ENCODE peak calls at places on chromosomes 12 and 14, in six cellular contexts. C is MM.1S; L is GM12864; T is pancreas; Z is astrocyte of the spinal cord; F is CD8-positive, alpha-beta T cell. U is an unnamed sample.

GRCh38 chr12:54352022-54352531 is 12.2 kb downstream of the GPR84 start:
- DNase-seq in Z (peak; percentile 93), T (peak; percentile 70), F (peak; percentile 34), C (no peak), L (no peak), U (peak; percentile 75)

GRCh38 chr14:65446159-65446558 is 33.6 kb downstream of the FUT8 start:
- DNase-seq in T (no peak), Z (no peak), F (no peak), C (no peak), L (no peak), U (peak; percentile 79)

GRCh38 chr12:44709166-44709565 is 166.9 kb downstream of the NELL2 start:
- DNase-seq in F (no peak), T (no peak), Z (no peak), C (no peak), L (no peak), U (no peak)

GRCh38 chr14:79325071-79325470 is 886.2 kb downstream of the DIO2 start:
- DNase-seq in Z (peak; percentile 16), T (no peak), F (no peak), C (no peak), L (no peak), U (no peak)

GRCh38 chr12:26809611-26810298 is 23.2 kb downstream of the ITPR2 start:
- DNase-seq in T (no peak), C (no peak), L (no peak), F (no peak), Z (no peak), U (no peak)

GRCh38 chr14:62943202-62943601 is 102.1 kb downstream of the KCNH5 start:
- DNase-seq in T (no peak), Z (peak; percentile 10), C (no peak), L (no peak), F (no peak), U (peak; percentile 49)

GRCh38 chr12:40946612-40947194 is 241.4 kb upstream of the PDZRN4 start:
- DNase-seq in Z (peak; percentile 55), T (no peak), C (peak; percentile 51), L (peak; percentile 1), F (no peak), U (peak; percentile 52)

GRCh38 chr12:53752651-53753050 is 872 bp upstream of the CISTR start:
- DNase-seq in C (no peak), Z (no peak), T (no peak), F (no peak), L (no peak), U (no peak)

GRCh38 chr14:31692376-31692781 is 131.2 kb downstream of the NUBPL start:
- DNase-seq in T (no peak), F (no peak), L (no peak), C (peak; percentile 6), Z (peak; percentile 50), U (peak; percentile 69)

GRCh38 chr12:55929306-55929791 is 1.6 kb upstream of the DGKA start:
- DNase-seq in L (peak; percentile 79), F (peak; percentile 96), Z (no peak), T (no peak), C (peak; percentile 76), U (no peak)

GRCh38 chr12:96445743-96446655 is 43.4 kb upstream of the CFAP54 start:
- DNase-seq in F (peak; percentile 63), L (peak; percentile 47), T (no peak), Z (peak; percentile 91), C (peak; percentile 63), U (peak; percentile 90)

GRCh38 chr12:112419269-112420133 is 754 bp downstream of the PTPN11 start:
- DNase-seq in Z (peak; percentile 75), T (peak; percentile 75), C (peak; percentile 19), L (no peak), F (no peak), U (peak; percentile 78)

GRCh38 chr12:106118-106561 is 39.6 kb downstream of the IQSEC3 start:
- DNase-seq in Z (no peak), F (no peak), C (peak; percentile 86), T (no peak), L (peak; percentile 80), U (no peak)
- TF ChIP-seq CTCF in Z (no peak), F (no peak), C (peak; percentile 74), T (no peak), L (peak; percentile 65), U (no peak)

GRCh38 chr12:42180990-42181611 is 36.4 kb upstream of the GXYLT1 start:
- DNase-seq in C (no peak), F (no peak), T (no peak), L (no peak), Z (peak; percentile 16), U (peak; percentile 43)

GRCh38 chr12:42187799-42188198 is 43.1 kb upstream of the GXYLT1 start:
- DNase-seq in T (no peak), C (no peak), Z (no peak), F (no peak), L (no peak), U (peak; percentile 12)

GRCh38 chr12:42186793-42187192 is 42.1 kb upstream of the GXYLT1 start:
- DNase-seq in L (no peak), T (no peak), C (no peak), F (no peak), Z (no peak), U (no peak)

GRCh38 chr12:42182394-42182793 is 37.7 kb upstream of the GXYLT1 start:
- DNase-seq in Z (no peak), T (no peak), F (no peak), L (no peak), C (no peak), U (no peak)
- H3K4me3 ChIP-seq in Z (no peak overlapping the region), T (no peak overlapping the region), F (no peak overlapping the region), L (no peak overlapping the region), C (no peak overlapping the region), U (no peak overlapping the region)

DNA sequence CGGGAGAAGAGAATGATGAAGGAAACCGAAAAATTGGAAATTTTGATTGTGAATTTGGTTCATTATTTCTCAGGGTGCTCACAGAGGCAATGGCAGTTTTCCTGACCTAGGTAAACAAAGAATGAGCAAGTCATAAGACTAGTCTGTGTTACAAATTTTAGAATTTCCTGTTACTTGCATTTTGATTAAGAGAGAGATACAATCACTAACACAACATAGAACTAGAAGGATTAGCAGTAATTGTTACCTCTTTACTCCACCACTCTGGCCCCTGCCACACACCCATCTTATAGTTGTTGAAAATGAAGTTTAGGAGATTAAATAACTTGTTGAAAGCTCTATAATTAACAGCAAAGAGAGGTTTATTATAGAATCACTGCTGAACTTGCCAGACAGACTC is 62.0 kb downstream of the CATSPERB start:
- DNase-seq in Z (no peak), L (no peak), T (no peak), C (no peak), F (no peak), U (no peak)
- TF ChIP-seq CTCF in Z (no peak), L (no peak), T (no peak), C (no peak), F (no peak), U (no peak)

GRCh38 chr12:92439397-92439779 is 263.4 kb upstream of the PLEKHG7 start:
- DNase-seq in L (no peak), Z (peak; percentile 27), C (no peak), F (no peak), T (no peak), U (peak; percentile 87)
- H3K4me3 ChIP-seq in L (no peak overlapping the region), Z (no peak overlapping the region), C (no peak overlapping the region), F (no peak overlapping the region), T (no peak overlapping the region), U (no peak overlapping the region)

GRCh38 chr12:89525002-89525823 is 617 bp upstream of the GALNT4 start:
- DNase-seq in L (no peak), T (peak; percentile 27), Z (peak; percentile 27), C (peak; percentile 63), F (peak; percentile 49), U (peak; percentile 20)
- TF ChIP-seq CTCF in L (no peak), T (peak; percentile 4), Z (no peak), C (peak; percentile 15), F (no peak), U (no peak)

DNA sequence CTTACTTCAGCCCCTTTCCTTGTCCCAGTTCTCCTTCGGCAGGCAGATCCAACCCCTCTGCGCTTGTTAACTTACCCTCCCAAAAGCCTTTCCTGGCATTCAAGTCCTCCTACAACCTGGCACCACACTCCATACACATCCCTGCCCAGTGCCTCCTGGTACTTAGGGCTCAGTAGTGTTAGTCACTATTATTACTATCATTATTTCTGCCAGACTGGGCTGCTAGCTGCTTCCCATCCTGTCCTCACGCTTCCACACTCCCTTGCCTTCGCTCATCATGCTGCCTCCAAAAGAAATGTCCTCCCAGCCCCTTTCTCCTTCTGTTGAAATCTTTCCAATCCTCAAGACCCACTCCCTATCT is 1.6 kb upstream of the HDAC7 start:
- DNase-seq in Z (no peak), L (no peak), T (no peak), F (no peak), C (no peak), U (peak; percentile 52)
- H3K4me3 ChIP-seq in Z (no peak overlapping the region), L (no peak overlapping the region), T (no peak overlapping the region), F (no peak overlapping the region), C (no peak overlapping the region), U (no peak overlapping the region)

GRCh38 chr12:116538076-116538591 is 21.0 kb upstream of the MAP1LC3B2 start:
- DNase-seq in C (peak; percentile 73), L (peak; percentile 61), Z (no peak), T (no peak), F (no peak), U (no peak)
- TF ChIP-seq CTCF in C (no peak), L (no peak), Z (no peak), T (no peak), F (no peak), U (no peak)